ENCODE peak calls at places on chromosome 1, in eight cellular contexts. O, R, E, P, W, Z, I and V are unnamed samples.

GRCh38 chr1:246971322-246971721 is 36.5 kb downstream of the ZNF695 start:
- DNase-seq in O (no peak), R (peak), E (no peak), P (no peak), W (peak), Z (peak), I (peak), V (no peak)

GRCh38 chr1:85502171-85502570 is 37.2 kb upstream of the DDAH1 start:
- DNase-seq in O (no peak), R (no peak), E (no peak), P (no peak), W (no peak), Z (no peak), I (no peak), V (no peak)

GRCh38 chr1:237927198-237927597 is 36.5 kb upstream of the ZP4 start:
- DNase-seq in O (no peak), R (no peak), E (no peak), P (no peak), W (no peak), Z (no peak), I (no peak), V (no peak)

GRCh38 chr1:204410764-204411450 is 710 bp downstream of the PPP1R15B start:
- DNase-seq in O (no peak), R (peak), E (no peak), P (peak), W (peak), Z (peak), I (peak), V (no peak)

GRCh38 chr1:97796716-97797115 is 124.1 kb downstream of the DPYD start:
- DNase-seq in O (no peak), R (no peak), E (no peak), P (no peak), W (no peak), Z (peak), I (no peak), V (no peak)

GRCh38 chr1:32733573-32734321 is 31.2 kb upstream of the SYNC start:
- DNase-seq in O (no peak), R (peak), E (no peak), P (no peak), W (peak), Z (no peak), I (no peak), V (no peak)

GRCh38 chr1:172429324-172430127 is 9.0 kb downstream of the C1orf105 start:
- DNase-seq in O (no peak), R (peak), E (peak), P (peak), W (peak), Z (peak), I (no peak), V (no peak)

GRCh38 chr1:101112051-101112770 is 86.6 kb upstream of the DPH5 start:
- DNase-seq in O (peak), R (no peak), E (no peak), P (peak), W (no peak), Z (peak), I (peak), V (peak)

GRCh38 chr1:179016694-179017382 is 8.9 kb upstream of the FAM20B start:
- DNase-seq in O (peak), R (peak), E (no peak), P (no peak), W (no peak), Z (peak), I (no peak), V (no peak)

GRCh38 chr1:65493792-65494191 is 73.3 kb downstream of the LEPR start:
- DNase-seq in O (no peak), R (no peak), E (no peak), P (no peak), W (no peak), Z (peak), I (no peak), V (no peak)